ENCODE peak calls at places on chromosomes 6 and 20, in seven cellular contexts. F, C, G, H, J, Q and R are unnamed samples.

GRCh38 chr6:45952546-45952945 is 63.1 kb downstream of the CLIC5 start:
- DNase-seq in F (no peak), C (no peak), G (no peak), H (no peak), J (no peak), Q (no peak), R (no peak)

GRCh38 chr20:6169251-6169650 is 46.4 kb upstream of the FERMT1 start:
- DNase-seq in F (no peak), C (no peak), G (peak; percentile 20), H (peak; percentile 16), J (no peak), Q (no peak), R (no peak)

GRCh38 chr6:27836783-27837635 is 75.2 kb downstream of the OR2B2 start:
- DNase-seq in F (peak; percentile 85), C (no peak), G (peak; percentile 92), H (peak; percentile 59), J (peak; percentile 68), Q (peak; percentile 66), R (no peak)

GRCh38 chr20:17910828-17911294 is 57.7 kb downstream of the SNX5 start:
- DNase-seq in F (no peak), C (no peak), G (peak; percentile 97), H (no peak), J (no peak), Q (peak; percentile 72), R (no peak)

GRCh38 chr20:53712212-53712977 is 118.8 kb upstream of the ZNF217 start:
- DNase-seq in F (no peak), C (no peak), G (no peak), H (peak; percentile 60), J (no peak), Q (no peak), R (no peak)

GRCh38 chr20:38143646-38144554 is 21.2 kb downstream of the TGM2 start:
- DNase-seq in F (peak; percentile 88), C (no peak), G (peak; percentile 99), H (no peak), J (no peak), Q (peak; percentile 20), R (no peak)

GRCh38 chr6:83546636-83547035 is 34.3 kb downstream of the PRSS35 start:
- DNase-seq in F (no peak), C (no peak), G (peak; percentile 36), H (no peak), J (no peak), Q (no peak), R (no peak)

GRCh38 chr6:124772733-124773319 is 189.4 kb upstream of the RNF217 start:
- DNase-seq in F (no peak), C (no peak), G (no peak), H (no peak), J (no peak), Q (no peak), R (no peak)

GRCh38 chr6:583116-583515 is 73.8 kb downstream of the HUS1B start:
- DNase-seq in F (no peak), C (no peak), G (no peak), H (no peak), J (no peak), Q (no peak), R (no peak)

GRCh38 chr6:38213275-38213674 is 393.7 kb downstream of the ZFAND3 start:
- DNase-seq in F (peak; percentile 42), C (no peak), G (peak; percentile 35), H (no peak), J (no peak), Q (no peak), R (no peak)

GRCh38 chr6:113018351-113019151 is 671.4 kb downstream of the RFPL4B start:
- DNase-seq in F (peak; percentile 51), C (no peak), G (peak; percentile 98), H (no peak), J (no peak), Q (peak; percentile 14), R (no peak)

GRCh38 chr6:121885399-121886152 is 450.1 kb downstream of the GJA1 start:
- DNase-seq in F (no peak), C (no peak), G (no peak), H (no peak), J (no peak), Q (peak; percentile 36), R (no peak)

GRCh38 chr6:13946506-13946905 is 21.8 kb downstream of the RNF182 start:
- DNase-seq in F (no peak), C (no peak), G (no peak), H (no peak), J (no peak), Q (no peak), R (no peak)

GRCh38 chr20:11394145-11394833 is 523.4 kb upstream of the BTBD3 start:
- DNase-seq in F (no peak), C (no peak), G (peak; percentile 91), H (no peak), J (no peak), Q (no peak), R (no peak)

GRCh38 chr6:170147056-170147787 is 143.7 kb downstream of the DLL1 start:
- DNase-seq in F (no peak), C (no peak), G (peak; percentile 26), H (no peak), J (no peak), Q (no peak), R (no peak)

GRCh38 chr6:136751478-136751956 is 40.8 kb downstream of the MAP3K5 start:
- DNase-seq in F (peak; percentile 45), C (no peak), G (no peak), H (no peak), J (no peak), Q (no peak), R (no peak)

GRCh38 chr20:15593061-15593460 is 980.2 kb downstream of the KIF16B start:
- DNase-seq in F (no peak), C (no peak), G (no peak), H (no peak), J (no peak), Q (no peak), R (no peak)

GRCh38 chr6:56890683-56891429 is 64.1 kb upstream of the BEND6 start:
- DNase-seq in F (no peak), C (no peak), G (peak; percentile 92), H (no peak), J (no peak), Q (peak; percentile 76), R (no peak)